ENCODE peak calls at places on chromosomes 11 and 22, in eight cellular contexts. D, Q, K, J, H, B, E and P are unnamed samples.

GRCh38 chr11:112161012-112161411 is 2.9 kb downstream of the IL18 start:
- DNase-seq in H (no peak), Q (no peak), J (no peak), E (no peak), K (no peak), B (no peak), D (no peak), P (no peak)

GRCh38 chr11:107301886-107302285 is 155.7 kb downstream of the CWF19L2 start:
- DNase-seq in B (no peak), D (no peak), H (no peak), K (no peak), J (no peak), Q (peak), E (no peak), P (no peak)

GRCh38 chr22:37428649-37429586 is 1.6 kb upstream of the ELFN2 start:
- DNase-seq in B (peak), D (peak), E (peak), J (peak), Q (peak), K (peak), H (no peak), P (peak)

GRCh38 chr22:48503876-48504275 is 1323.8 kb downstream of the BRD1 start:
- DNase-seq in D (no peak), H (no peak), K (no peak), B (no peak), Q (no peak), E (no peak), J (no peak), P (no peak)

GRCh38 chr11:100778386-100778785 is 91.3 kb downstream of the ARHGAP42 start:
- DNase-seq in E (no peak), J (no peak), H (no peak), Q (no peak), B (no peak), D (no peak), K (no peak), P (no peak)

GRCh38 chr11:96755752-96756151 is 365.9 kb downstream of the JRKL start:
- DNase-seq in Q (no peak), H (no peak), J (no peak), D (no peak), B (no peak), K (no peak), E (no peak), P (no peak)

GRCh38 chr11:14852571-14853177 is 39.4 kb downstream of the CYP2R1 start:
- DNase-seq in Q (no peak), D (no peak), H (no peak), B (no peak), E (no peak), K (no peak), J (peak), P (no peak)

GRCh38 chr11:69249086-69249640 is 44.8 kb upstream of the MYEOV start:
- DNase-seq in J (no peak), K (no peak), B (no peak), Q (no peak), D (no peak), H (no peak), E (no peak), P (no peak)

GRCh38 chr11:73995247-73995646 is 12.6 kb upstream of the UCP2 start:
- DNase-seq in B (no peak), J (peak), H (no peak), Q (no peak), E (no peak), D (no peak), K (no peak), P (no peak)

GRCh38 chr11:76690736-76691135 is 20.2 kb upstream of the LRRC32 start:
- DNase-seq in E (no peak), D (no peak), K (no peak), H (no peak), J (no peak), Q (no peak), B (no peak), P (no peak)

GRCh38 chr11:65013692-65014145 is 241 bp upstream of the ARL2 start:
- DNase-seq in B (peak), Q (peak), D (peak), E (peak), K (peak), H (peak), J (peak), P (peak)

GRCh38 chr11:19187101-19187500 is 14.7 kb downstream of the CSRP3 start:
- DNase-seq in K (no peak), Q (no peak), D (no peak), B (peak), E (no peak), J (no peak), H (no peak), P (no peak)

GRCh38 chr11:27716850-27717249 is 16.6 kb upstream of the BDNF start:
- DNase-seq in Q (peak), H (no peak), J (no peak), K (no peak), B (peak), D (no peak), E (no peak), P (no peak)

GRCh38 chr11:27292642-27293020 is 70.4 kb downstream of the CCDC34 start:
- DNase-seq in H (no peak), Q (no peak), J (no peak), K (no peak), E (no peak), B (no peak), D (no peak), P (no peak)

GRCh38 chr11:44916797-44917196 is 33.9 kb downstream of the TP53I11 start:
- DNase-seq in K (no peak), J (no peak), E (no peak), B (no peak), H (no peak), Q (no peak), D (no peak), P (no peak)

GRCh38 chr11:24935059-24935458 is 438.2 kb downstream of the LUZP2 start:
- DNase-seq in J (no peak), D (no peak), B (peak), Q (no peak), K (no peak), H (no peak), E (no peak), P (no peak)

GRCh38 chr11:36492724-36493304 is 17.3 kb downstream of the TRAF6 start:
- DNase-seq in J (peak), E (peak), Q (peak), D (no peak), B (peak), K (no peak), H (no peak), P (no peak)

GRCh38 chr11:116882386-116882785 is 45.0 kb upstream of the APOA1 start:
- DNase-seq in B (peak), E (no peak), D (no peak), J (no peak), K (no peak), H (no peak), Q (no peak), P (peak)

GRCh38 chr11:75525433-75526191 is at the start of gene GDPD5:
- DNase-seq in Q (peak), D (peak), E (peak), B (peak), J (peak), K (peak), H (peak), P (no peak)

GRCh38 chr11:10348650-10349280 is 43.9 kb downstream of the ADM start:
- DNase-seq in H (no peak), J (no peak), Q (no peak), D (no peak), E (no peak), B (peak), K (no peak), P (no peak)

GRCh38 chr22:24806663-24807001 is 621 bp downstream of the SGSM1 start:
- DNase-seq in Q (peak), E (no peak), K (no peak), B (no peak), H (no peak), D (no peak), J (no peak), P (no peak)

GRCh38 chr11:132911186-132911585 is 621.1 kb downstream of the OPCML start:
- DNase-seq in J (no peak), Q (no peak), H (no peak), D (no peak), E (peak), B (peak), K (no peak), P (no peak)

GRCh38 chr22:25159028-25159427 is 40.6 kb upstream of the CRYBB3 start:
- DNase-seq in K (no peak), D (no peak), B (peak), Q (no peak), J (no peak), H (no peak), E (no peak), P (no peak)

GRCh38 chr11:71178076-71178475 is 74.3 kb downstream of the SHANK2 start:
- DNase-seq in D (no peak), Q (no peak), E (no peak), J (no peak), K (no peak), H (no peak), B (no peak), P (no peak)

GRCh38 chr11:23232652-23233051 is 372.4 kb upstream of the CCDC179 start:
- DNase-seq in J (no peak), E (no peak), H (no peak), D (no peak), K (no peak), Q (no peak), B (no peak), P (no peak)

GRCh38 chr22:45562537-45563361 is 60.1 kb downstream of the FBLN1 start:
- DNase-seq in B (no peak), E (no peak), D (no peak), Q (no peak), K (no peak), H (no peak), J (no peak), P (no peak)

GRCh38 chr11:44279483-44279882 is 30.5 kb downstream of the ALX4 start:
- DNase-seq in D (no peak), B (no peak), J (no peak), E (no peak), Q (no peak), K (no peak), H (no peak), P (no peak)

GRCh38 chr11:29879560-29879959 is 137.3 kb downstream of the KCNA4 start:
- DNase-seq in J (no peak), B (no peak), K (no peak), E (no peak), Q (no peak), H (no peak), D (no peak), P (no peak)

GRCh38 chr11:122101625-122102291 is 14.3 kb downstream of the BLID start:
- DNase-seq in B (peak), J (no peak), E (peak), H (peak), D (no peak), Q (peak), K (no peak), P (no peak)

GRCh38 chr11:76621866-76622265 is 48.7 kb downstream of the LRRC32 start:
- DNase-seq in J (no peak), H (no peak), K (no peak), B (no peak), Q (no peak), E (no peak), D (no peak), P (no peak)

GRCh38 chr11:14105446-14105845 is 142.9 kb downstream of the SPON1 start:
- DNase-seq in D (no peak), J (no peak), Q (no peak), K (no peak), H (no peak), E (no peak), B (no peak), P (no peak)

GRCh38 chr11:90468923-90469322 is 246.1 kb upstream of the CHORDC1 start:
- DNase-seq in K (no peak), Q (no peak), E (no peak), B (peak), H (no peak), D (no peak), J (no peak), P (no peak)